ENCODE peak calls at places on chromosomes 13 and 19, in five cellular contexts. Y is HS-27A, Q is astrocyte of the hippocampus, O is non-pigmented ciliary epithelial cell, I is SK-MEL-5. B is an unnamed sample.

GRCh38 chr13:27839809-27840467 is 47.7 kb downstream of the GSX1 start:
- DNase-seq in Y (no peak), Q (no peak), O (no peak), I (peak), B (no peak)

GRCh38 chr19:7743425-7743841 is 3.9 kb downstream of the CD209 start:
- DNase-seq in Y (no peak), Q (no peak), O (no peak), I (no peak), B (no peak)

GRCh38 chr13:93603043-93603442 is 376.4 kb downstream of the GPC6 start:
- DNase-seq in Y (peak), Q (peak), O (peak), I (no peak), B (peak)

GRCh38 chr19:3041302-3041701 is 12.2 kb upstream of the TLE2 start:
- DNase-seq in Y (no peak), Q (no peak), O (no peak), I (no peak), B (no peak)

GRCh38 chr19:49820125-49820524 is 2.0 kb downstream of the MED25 start:
- DNase-seq in Y (no peak), Q (no peak), O (no peak), I (no peak), B (no peak)

GRCh38 chr19:33411621-33412180 is 38.2 kb downstream of the CEBPG start:
- DNase-seq in Y (no peak), Q (no peak), O (no peak), I (no peak), B (no peak)

GRCh38 chr19:46608581-46609345 is 7.6 kb downstream of the CALM3 start:
- DNase-seq in Y (no peak), Q (no peak), O (no peak), I (no peak), B (no peak)

GRCh38 chr19:45213031-45213430 is 32.2 kb downstream of the EXOC3L2 start:
- DNase-seq in Y (no peak), Q (no peak), O (no peak), I (no peak), B (no peak)

GRCh38 chr13:27012482-27013197 is 159.0 kb downstream of the USP12 start:
- DNase-seq in Y (no peak), Q (peak), O (peak), I (no peak), B (peak)

GRCh38 chr19:14369399-14370168 is 11.7 kb upstream of the ADGRE5 start:
- DNase-seq in Y (no peak), Q (peak), O (no peak), I (no peak), B (no peak)

GRCh38 chr19:14333101-14333871 is 48.0 kb upstream of the ADGRE5 start:
- DNase-seq in Y (no peak), Q (peak), O (no peak), I (no peak), B (no peak)

GRCh38 chr13:106230450-106230849 is 305.0 kb downstream of the EFNB2 start:
- DNase-seq in Y (peak), Q (peak), O (peak), I (no peak), B (peak)

GRCh38 chr13:23357349-23357748 is 76.2 kb downstream of the SACS start:
- DNase-seq in Y (no peak), Q (no peak), O (no peak), I (no peak), B (no peak)

GRCh38 chr19:42794751-42795150 is 29.3 kb upstream of the PSG8 start:
- DNase-seq in Y (no peak), Q (no peak), O (no peak), I (no peak), B (no peak)

GRCh38 chr19:46296722-46297431 is at the start of gene HIF3A:
- DNase-seq in Y (no peak), Q (peak), O (peak), I (no peak), B (no peak)

GRCh38 chr13:47120284-47120683 is 223.4 kb upstream of the HTR2A start:
- DNase-seq in Y (no peak), Q (no peak), O (no peak), I (no peak), B (no peak)

GRCh38 chr19:14073232-14073924 is 792 bp downstream of the MISP3 start:
- DNase-seq in Y (no peak), Q (peak), O (no peak), I (peak), B (no peak)

GRCh38 chr19:39502640-39503417 is 4.1 kb downstream of the DLL3 start:
- DNase-seq in Y (no peak), Q (peak), O (no peak), I (peak), B (no peak)

GRCh38 chr19:7251502-7251901 is 42.7 kb downstream of the INSR start:
- DNase-seq in Y (no peak), Q (no peak), O (no peak), I (no peak), B (no peak)

GRCh38 chr19:54147676-54148075 is 10.1 kb downstream of the CNOT3 start:
- DNase-seq in Y (no peak), Q (no peak), O (no peak), I (no peak), B (no peak)

GRCh38 chr13:79226938-79227337 is 179.1 kb downstream of the RBM26 start:
- DNase-seq in Y (no peak), Q (no peak), O (no peak), I (no peak), B (no peak)

GRCh38 chr19:48991823-48992570 is 1.1 kb downstream of the GYS1 start:
- DNase-seq in Y (no peak), Q (peak), O (no peak), I (peak), B (peak)

B was measured in AG04450.